ENCODE peak calls at places on chromosomes 11 and 22, in ten cellular contexts. M, Y, O, A, H, P, G, U, X and F are unnamed samples.

GRCh38 chr11:111550258-111550657 is 9.7 kb downstream of the LAYN start:
- DNase-seq in M (no peak), Y (no peak), O (no peak), A (no peak), H (no peak), P (no peak), G (no peak), U (no peak), X (no peak), F (no peak)

GRCh38 chr11:11732116-11732515 is 109.7 kb upstream of the USP47 start:
- DNase-seq in M (no peak), Y (no peak), O (no peak), A (no peak), H (no peak), P (no peak), G (no peak), U (no peak), X (peak; percentile 29), F (no peak)

GRCh38 chr11:129453293-129453721 is 77.7 kb downstream of the BARX2 start:
- DNase-seq in M (no peak), Y (no peak), O (no peak), A (no peak), H (no peak), P (no peak), G (no peak), U (no peak), X (no peak), F (no peak)

GRCh38 chr11:15107730-15108515 is 6.8 kb upstream of the INSC start:
- DNase-seq in M (no peak), Y (no peak), O (no peak), A (no peak), H (no peak), P (no peak), G (no peak), U (no peak), X (peak; percentile 11), F (no peak)

GRCh38 chr11:107218123-107219084 is 200.1 kb upstream of the GUCY1A2 start:
- DNase-seq in M (no peak), Y (no peak), O (no peak), A (no peak), H (no peak), P (no peak), G (no peak), U (no peak), X (no peak), F (no peak)

GRCh38 chr22:37050913-37051628 is 471 bp upstream of the KCTD17 start:
- DNase-seq in M (no peak), Y (no peak), O (no peak), A (no peak), H (no peak), P (no peak), G (no peak), U (no peak), X (no peak), F (no peak)

GRCh38 chr22:19517919-19518567 is 6.2 kb downstream of the CLDN5 start:
- DNase-seq in M (no peak), Y (no peak), O (no peak), A (no peak), H (no peak), P (no peak), G (no peak), U (no peak), X (no peak), F (no peak)

GRCh38 chr11:69691449-69691848 is 12.4 kb downstream of the FGF19 start:
- DNase-seq in M (no peak), Y (peak; percentile 41), O (peak; percentile 74), A (no peak), H (no peak), P (no peak), G (no peak), U (no peak), X (no peak), F (no peak)

GRCh38 chr11:45885274-45885920 is at the start of gene MAPK8IP1:
- DNase-seq in M (peak; percentile 86), Y (peak; percentile 43), O (no peak), A (peak; percentile 62), H (no peak), P (no peak), G (peak; percentile 39), U (no peak), X (no peak), F (peak; percentile 54)

GRCh38 chr22:20803696-20804324 is 29.9 kb downstream of the SERPIND1 start:
- DNase-seq in M (no peak), Y (peak; percentile 56), O (peak; percentile 3), A (peak; percentile 40), H (no peak), P (no peak), G (no peak), U (no peak), X (no peak), F (no peak)

GRCh38 chr11:111612211-111612610 is 10.0 kb downstream of the SIK2 start:
- DNase-seq in M (no peak), Y (peak; percentile 83), O (no peak), A (no peak), H (no peak), P (no peak), G (no peak), U (no peak), X (peak; percentile 55), F (no peak)

GRCh38 chr11:64750361-64751054 is 6.6 kb upstream of the RASGRP2 start:
- DNase-seq in M (no peak), Y (no peak), O (no peak), A (no peak), H (no peak), P (no peak), G (no peak), U (no peak), X (no peak), F (no peak)
- TF ChIP-seq CTCF in M (no peak), Y (no peak), O (peak; percentile 5), A (no peak), H (no peak), P (peak; percentile 13), G (no peak), U (no peak), X (peak; percentile 4), F (peak; percentile 21)

GRCh38 chr11:30465192-30465591 is 121.0 kb downstream of the MPPED2 start:
- DNase-seq in M (no peak), Y (no peak), O (no peak), A (no peak), H (no peak), P (no peak), G (no peak), U (no peak), X (no peak), F (no peak)
- H3K27me3 ChIP-seq in M (no peaks in the 10 kb centered on the region), Y (no peaks in the 10 kb centered on the region), O (peaks cover 18% of the 10 kb centered on the region), A (no peaks in the 10 kb centered on the region), H (no peaks in the 10 kb centered on the region), P (no peaks in the 10 kb centered on the region), G (no peaks in the 10 kb centered on the region), U (no peaks in the 10 kb centered on the region), X (no peaks in the 10 kb centered on the region), F (no peaks in the 10 kb centered on the region)

GRCh38 chr22:29813126-29813525 is 24.9 kb downstream of the ASCC2 start:
- DNase-seq in M (no peak), Y (no peak), O (no peak), A (peak; percentile 46), H (no peak), P (no peak), G (no peak), U (no peak), X (no peak), F (no peak)

GRCh38 chr22:29814003-29814402 is 24.1 kb downstream of the ASCC2 start:
- DNase-seq in M (no peak), Y (no peak), O (no peak), A (no peak), H (no peak), P (no peak), G (no peak), U (no peak), X (no peak), F (no peak)

GRCh38 chr22:29813563-29813962 is 24.5 kb downstream of the ASCC2 start:
- DNase-seq in M (no peak), Y (no peak), O (peak; percentile 7), A (no peak), H (no peak), P (no peak), G (no peak), U (no peak), X (no peak), F (no peak)

GRCh38 chr22:29810156-29810555 is 27.9 kb downstream of the ASCC2 start:
- DNase-seq in M (no peak), Y (peak; percentile 8), O (no peak), A (no peak), H (no peak), P (no peak), G (no peak), U (no peak), X (no peak), F (no peak)

DNA sequence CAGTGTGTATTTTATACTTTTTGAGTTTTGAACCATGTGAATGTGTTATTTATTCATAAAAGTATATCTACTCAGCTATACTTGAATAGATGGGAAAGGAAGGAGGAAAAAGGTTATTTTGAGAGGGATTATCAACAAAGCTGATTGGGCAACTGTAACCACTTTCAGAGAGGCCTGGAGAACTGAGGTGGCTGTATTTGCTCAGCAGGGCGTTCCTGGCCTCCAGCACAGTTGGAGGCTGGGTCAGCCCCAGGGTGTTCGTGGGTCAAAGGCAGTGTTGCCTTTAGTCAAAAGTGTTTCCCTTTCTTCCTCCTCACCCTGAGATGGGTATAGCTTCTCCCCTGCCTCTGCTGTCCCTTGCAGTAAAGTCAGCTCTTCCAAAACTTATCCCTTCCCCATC is 26.7 kb downstream of the ASCC2 start:
- DNase-seq in M (no peak), Y (no peak), O (no peak), A (peak; percentile 78), H (no peak), P (no peak), G (no peak), U (no peak), X (no peak), F (no peak)
- H3K36me3 ChIP-seq in M (peaks cover 99% of the 10 kb centered on the region), Y (peaks cover 26% of the 10 kb centered on the region), O (peaks cover 58% of the 10 kb centered on the region), A (peaks cover 99% of the 10 kb centered on the region), H (peaks cover 9% of the 10 kb centered on the region), P (peaks cover 1% of the 10 kb centered on the region), G (peaks cover 59% of the 10 kb centered on the region), U (peaks cover 8% of the 10 kb centered on the region), X (peaks cover 60% of the 10 kb centered on the region), F (peaks cover 41% of the 10 kb centered on the region)

DNA sequence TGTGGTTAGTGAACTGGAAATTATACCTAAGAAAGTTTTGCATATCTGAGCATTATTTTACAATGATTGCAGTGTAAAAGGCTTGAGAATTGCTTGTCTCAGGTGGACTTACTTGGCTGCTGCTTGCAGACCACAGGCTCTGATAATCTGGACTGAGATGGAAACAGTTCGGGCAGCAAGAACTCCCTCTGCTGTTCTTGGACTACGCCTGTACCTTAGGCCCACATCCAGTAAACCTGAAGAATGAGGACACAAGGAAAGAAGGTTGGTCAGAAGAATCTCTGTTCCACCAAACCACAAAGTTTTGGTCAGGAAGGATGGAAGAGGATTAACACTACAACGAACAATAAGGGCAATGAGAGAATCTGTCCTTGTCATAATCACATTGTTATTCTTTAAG is 80.1 kb downstream of the C2CD3 start:
- DNase-seq in M (no peak), Y (peak; percentile 33), O (no peak), A (no peak), H (no peak), P (no peak), G (no peak), U (no peak), X (peak; percentile 10), F (no peak)
- TF ChIP-seq CTCF in M (no peak), Y (peak; percentile 25), O (peak; percentile 8), A (peak; percentile 10), H (no peak), P (peak; percentile 45), G (no peak), U (peak; percentile 49), X (no peak), F (peak; percentile 21)

DNA sequence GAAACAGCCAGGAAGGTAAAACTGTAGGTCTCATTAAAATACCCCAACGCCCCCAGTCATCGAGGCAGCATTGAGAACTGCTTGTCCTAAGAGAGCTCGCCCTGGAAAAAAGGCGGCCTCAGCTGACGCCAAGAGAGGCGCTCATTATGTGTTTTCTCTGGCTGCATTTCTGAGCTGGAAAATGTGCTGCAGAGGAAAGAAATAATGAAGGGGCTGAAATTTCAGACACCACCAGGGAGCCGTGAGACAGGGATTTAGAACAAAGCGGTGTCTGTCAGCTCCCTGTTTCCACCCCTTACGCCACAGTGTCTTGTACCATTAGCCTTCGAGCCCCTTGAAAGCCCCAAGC is 14.4 kb downstream of the USH1C start:
- DNase-seq in M (no peak), Y (no peak), O (no peak), A (no peak), H (no peak), P (no peak), G (no peak), U (no peak), X (no peak), F (no peak)
- H3K27me3 ChIP-seq in M (peaks cover 16% of the 10 kb centered on the region), Y (no peaks in the 10 kb centered on the region), O (no peaks in the 10 kb centered on the region), A (no peaks in the 10 kb centered on the region), H (peaks cover 69% of the 10 kb centered on the region), P (peaks cover 22% of the 10 kb centered on the region), G (no peaks in the 10 kb centered on the region), U (no peaks in the 10 kb centered on the region), X (peaks cover 19% of the 10 kb centered on the region), F (peaks cover 2% of the 10 kb centered on the region)